ENCODE peak calls at places on chromosome 22, in four cellular contexts. W is HepG2, A is K562, T is GM12878. U is an unnamed sample.

GRCh38 chr22:21564411-21564810 is 3.1 kb upstream of the UBE2L3 start:
- DNase-seq in W (no peak), A (no peak), T (no peak), U (no peak)

GRCh38 chr22:49886346-49887073 is 31.7 kb downstream of the ALG12 start:
- DNase-seq in W (no peak), A (no peak), T (no peak), U (no peak)

GRCh38 chr22:38455530-38456271 is 702 bp upstream of the KCNJ4 start:
- DNase-seq in W (no peak), A (peak), T (no peak), U (peak)

GRCh38 chr22:39351689-39352214 is 2.0 kb downstream of the SYNGR1 start:
- DNase-seq in W (no peak), A (no peak), T (peak), U (no peak)

GRCh38 chr22:38935023-38935422 is 22.4 kb upstream of the APOBEC3A start:
- DNase-seq in W (no peak), A (no peak), T (no peak), U (no peak)

GRCh38 chr22:33124471-33124870 is 66.3 kb upstream of the SYN3 start:
- DNase-seq in W (no peak), A (no peak), T (no peak), U (no peak)

GRCh38 chr22:26483043-26483438 is 542 bp downstream of the HPS4 start:
- DNase-seq in W (no peak), A (no peak), T (no peak), U (no peak)

GRCh38 chr22:21443057-21443734 is 24.0 kb upstream of the TMEM191C start:
- DNase-seq in W (no peak), A (no peak), T (no peak), U (no peak)

GRCh38 chr22:24125942-24126341 is 55.3 kb upstream of the SUSD2 start:
- DNase-seq in W (no peak), A (no peak), T (no peak), U (no peak)

GRCh38 chr22:24426859-24427499 is 420 bp upstream of the ADORA2A start:
- DNase-seq in W (no peak), A (no peak), T (no peak), U (no peak)

GRCh38 chr22:49992921-49993648 is 19.5 kb downstream of the IL17REL start:
- DNase-seq in W (peak), A (peak), T (no peak), U (peak)

GRCh38 chr22:28442264-28442950 is 237.2 kb downstream of the TTC28 start:
- DNase-seq in W (peak), A (peak), T (no peak), U (peak)

GRCh38 chr22:38489142-38489541 is 17.0 kb downstream of the DDX17 start:
- DNase-seq in W (no peak), A (no peak), T (no peak), U (no peak)

GRCh38 chr22:37664249-37665101 is 6.0 kb downstream of the PDXP start:
- DNase-seq in W (peak), A (no peak), T (no peak), U (no peak)

GRCh38 chr22:20438678-20439492 is 1.3 kb upstream of the SCARF2 start:
- DNase-seq in W (peak), A (peak), T (no peak), U (peak)

GRCh38 chr22:32897400-32897799 is 95.9 kb downstream of the TIMP3 start:
- DNase-seq in W (no peak), A (peak), T (no peak), U (no peak)

GRCh38 chr22:38941488-38941987 is 15.9 kb upstream of the APOBEC3A start:
- DNase-seq in W (no peak), A (no peak), T (peak), U (no peak)

GRCh38 chr22:20611418-20611817 is 104.0 kb downstream of the MED15 start:
- DNase-seq in W (no peak), A (no peak), T (no peak), U (no peak)

GRCh38 chr22:25419247-25420113 is 145.0 kb upstream of the GRK3 start:
- DNase-seq in W (peak), A (peak), T (peak), U (no peak)

GRCh38 chr22:38569181-38569971 is 607 bp downstream of the DMC1 start:
- DNase-seq in W (no peak), A (peak), T (no peak), U (peak)

GRCh38 chr22:28799834-28800307 is 498 bp downstream of the XBP1 start:
- DNase-seq in W (no peak), A (peak), T (no peak), U (peak)

GRCh38 chr22:33325232-33326004 is 267.2 kb upstream of the SYN3 start:
- DNase-seq in W (no peak), A (no peak), T (peak), U (no peak)

GRCh38 chr22:32413715-32414114 is 1.7 kb upstream of the RTCB start:
- DNase-seq in W (peak), A (peak), T (no peak), U (peak)

GRCh38 chr22:23969071-23969470 is 2.4 kb downstream of the DDTL start:
- DNase-seq in W (no peak), A (no peak), T (no peak), U (no peak)

DNA sequence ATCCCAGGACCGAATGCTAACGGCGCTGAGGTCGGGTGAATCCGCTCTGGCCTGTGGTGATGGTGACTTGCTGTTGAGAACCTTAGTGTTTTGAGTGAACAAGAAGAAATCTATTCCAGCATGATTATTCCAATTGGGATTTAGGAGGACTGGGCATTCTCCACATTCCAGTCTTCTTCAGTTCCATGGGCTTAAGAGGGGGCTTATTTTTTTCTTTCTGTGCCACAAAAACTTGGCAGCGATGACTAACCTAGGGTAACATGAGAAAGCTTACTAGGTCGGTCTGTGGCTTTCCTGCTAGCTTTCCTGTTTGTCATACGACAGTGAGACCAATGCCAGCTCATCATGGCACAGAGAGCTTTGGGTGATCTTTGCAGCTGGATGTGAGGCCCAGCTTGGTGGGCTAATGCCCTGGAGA is 62.9 kb upstream of the ATXN10 start:
- DNase-seq in W (no peak), A (no peak), T (no peak), U (no peak)
- TF ChIP-seq SP1 in W (no peak), A (no peak), T (no peak), U (no peak)

GRCh38 chr22:22773979-22774738 is 113.5 kb upstream of the IGLL5 start:
- DNase-seq in W (no peak), A (no peak), T (no peak), U (no peak)
- TF ChIP-seq TARDBP in W (no peak), A (no peak), T (no peak), U (no peak)

DNA sequence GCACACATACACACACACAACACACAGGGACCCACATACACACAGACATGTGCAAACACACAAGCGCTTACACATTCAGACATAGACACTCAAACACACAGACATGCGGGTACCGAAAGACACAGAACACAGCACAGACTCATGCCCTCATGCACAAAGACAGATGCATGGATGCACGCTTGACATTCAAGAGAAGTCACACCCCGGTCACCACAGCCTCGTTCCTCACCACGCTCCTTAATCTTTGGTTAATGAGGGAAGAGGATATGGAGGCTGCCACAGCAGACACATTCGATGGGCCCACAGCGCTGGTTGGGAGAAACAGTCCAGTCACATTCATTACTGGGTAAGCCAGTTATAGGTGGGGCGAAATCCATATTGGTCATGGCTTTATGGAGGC is 51.9 kb upstream of the EIF3D start:
- DNase-seq in W (no peak), A (no peak), T (no peak), U (no peak)
- TF ChIP-seq BHLHE40 in W (no peak), A (no peak), T (no peak), U (no peak)

GRCh38 chr22:46390105-46390651 is 54.7 kb downstream of the TRMU start:
- DNase-seq in W (no peak), A (no peak), T (no peak), U (no peak)
- TF ChIP-seq SP1 in W (no peak), A (no peak), T (no peak), U (no peak)

GRCh38 chr22:48098936-48099245 is 1336.4 kb downstream of the TBC1D22A start:
- DNase-seq in W (no peak), A (no peak), T (no peak), U (no peak)

GRCh38 chr22:48097723-48098122 is 1335.3 kb downstream of the TBC1D22A start:
- DNase-seq in W (no peak), A (no peak), T (no peak), U (no peak)

GRCh38 chr22:48096411-48096810 is 1334.0 kb downstream of the TBC1D22A start:
- DNase-seq in W (no peak), A (no peak), T (no peak), U (no peak)

GRCh38 chr22:48098243-48098935 is 1335.9 kb downstream of the TBC1D22A start:
- DNase-seq in W (no peak), A (no peak), T (peak), U (no peak)

GRCh38 chr22:48096846-48097665 is 1334.6 kb downstream of the TBC1D22A start:
- DNase-seq in W (no peak), A (no peak), T (no peak), U (no peak)
- TF ChIP-seq TARDBP in W (no peak), A (no peak), T (no peak), U (no peak)

DNA sequence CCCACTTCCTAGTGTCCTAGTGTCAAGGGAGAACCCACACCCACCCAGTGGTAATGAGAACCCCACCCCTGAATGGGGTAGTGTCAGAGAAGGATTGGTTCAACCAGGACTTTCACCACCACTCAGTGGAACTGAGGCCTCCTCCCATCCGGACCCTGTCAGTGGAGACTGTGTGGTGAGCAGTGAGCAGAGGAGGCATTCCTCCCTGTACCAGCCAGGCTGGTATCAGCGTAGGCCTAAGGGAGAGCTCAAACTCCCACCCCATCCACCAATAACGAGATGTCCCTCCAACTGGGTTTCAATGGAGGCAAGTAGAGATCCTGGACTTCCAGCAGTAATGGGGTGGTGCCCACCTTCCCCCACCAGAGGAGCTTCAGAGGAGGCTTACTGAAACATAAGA is 1171.4 kb downstream of the TBC1D22A start:
- DNase-seq in W (no peak), A (no peak), T (no peak), U (no peak)
- TF ChIP-seq BHLHE40 in W (no peak), A (no peak), T (no peak), U (no peak)

GRCh38 chr22:43505423-43505822 is 93.6 kb downstream of the MPPED1 start:
- DNase-seq in W (no peak), A (no peak), T (no peak), U (no peak)

GRCh38 chr22:43504068-43504467 is 92.3 kb downstream of the MPPED1 start:
- DNase-seq in W (no peak), A (no peak), T (no peak), U (no peak)

GRCh38 chr22:43500792-43501785 is 89.3 kb downstream of the MPPED1 start:
- DNase-seq in W (no peak), A (no peak), T (no peak), U (no peak)

GRCh38 chr22:43504666-43505261 is 93.0 kb downstream of the MPPED1 start:
- DNase-seq in W (no peak), A (no peak), T (no peak), U (no peak)

GRCh38 chr22:43501951-43502874 is 90.4 kb downstream of the MPPED1 start:
- DNase-seq in W (no peak), A (no peak), T (no peak), U (no peak)
- TF ChIP-seq SP1 in W (no peak), A (no peak), T (no peak), U (no peak)

DNA sequence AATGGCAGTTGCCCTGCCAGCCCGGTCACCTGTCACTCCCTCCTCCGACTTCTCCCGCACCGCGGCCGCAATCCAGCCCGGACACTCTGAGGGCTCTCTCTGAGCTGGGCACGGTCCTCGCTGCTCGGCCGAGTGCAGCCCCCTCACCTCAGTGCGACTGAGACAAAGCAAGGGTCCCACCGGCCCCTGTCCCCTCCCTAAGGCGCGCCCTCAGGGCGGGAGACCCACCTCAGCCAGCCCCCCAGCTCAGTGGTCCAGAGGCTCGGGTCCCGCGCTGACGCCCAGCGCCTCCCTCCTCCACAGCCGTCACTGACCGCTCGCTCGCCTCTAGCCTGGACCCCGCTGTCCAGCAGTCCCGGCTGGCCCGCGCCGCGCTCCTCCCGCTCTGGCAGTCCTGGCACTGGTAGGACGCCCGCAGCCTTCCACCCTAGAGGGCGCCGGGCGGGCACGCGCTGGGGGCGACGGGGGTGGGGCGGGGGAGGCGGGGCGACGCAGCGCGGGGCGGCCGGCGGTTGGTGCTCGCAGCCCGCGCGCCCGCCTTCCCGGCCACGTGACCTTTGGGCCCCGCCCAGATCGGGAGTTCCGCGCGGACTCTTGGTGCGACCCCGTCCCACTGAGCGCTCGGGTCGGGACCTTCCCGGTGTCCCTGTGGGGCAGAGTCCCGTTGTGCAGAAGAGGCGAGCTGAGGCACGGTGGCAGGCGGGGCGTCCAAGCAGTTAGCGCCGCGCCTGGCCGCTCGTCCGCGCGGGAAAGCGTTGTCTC is 7.9 kb upstream of the L3MBTL2 start:
- DNase-seq in W (peak), A (peak), T (no peak), U (peak)
- TF ChIP-seq TARDBP in W (peak), A (no peak), T (no peak), U (no peak)

DNA sequence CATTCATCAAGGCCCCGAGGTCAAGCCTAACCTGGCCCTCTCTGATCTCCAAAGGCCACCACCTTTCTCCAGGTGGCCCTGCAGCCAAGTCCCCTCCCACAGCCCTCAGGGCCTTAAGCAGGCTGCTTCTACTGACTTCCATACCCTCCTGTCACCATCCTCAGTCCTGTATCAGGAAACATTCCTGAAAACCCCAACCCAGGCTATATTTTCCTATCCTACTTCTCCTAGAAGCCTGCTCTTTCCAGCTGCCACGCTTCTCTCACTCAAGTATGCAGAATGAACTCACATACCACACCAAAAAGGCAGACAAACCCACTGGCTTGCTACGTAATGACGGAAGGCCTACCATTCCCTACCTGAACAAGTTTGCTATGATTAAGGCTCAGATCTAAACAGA is 23.6 kb downstream of the MORC2 start:
- DNase-seq in W (no peak), A (no peak), T (no peak), U (no peak)
- TF ChIP-seq BHLHE40 in W (no peak), A (no peak), T (no peak), U (no peak)

GRCh38 chr22:42876041-42876440 is 19.0 kb upstream of the ARFGAP3 start:
- DNase-seq in W (no peak), A (no peak), T (no peak), U (no peak)
- TF ChIP-seq SP1 in W (no peak), A (no peak), T (no peak), U (no peak)